ENCODE peak calls at places on chromosomes 6 and 20, in six cellular contexts. P, U, D, H, T and K are unnamed samples.

GRCh38 chr6:27753668-27754407 is 158.4 kb downstream of the OR2B2 start:
- DNase-seq in T (peak), U (peak), P (peak), H (peak), D (peak), K (peak)

GRCh38 chr6:27882624-27883023 is 29.6 kb downstream of the OR2B2 start:
- DNase-seq in H (no peak), U (no peak), T (no peak), D (no peak), P (no peak), K (no peak)

GRCh38 chr6:5054427-5054873 is 30.7 kb upstream of the PPP1R3G start:
- DNase-seq in H (no peak), P (no peak), U (no peak), T (no peak), D (no peak), K (peak)

GRCh38 chr20:37573626-37574198 is 46.0 kb upstream of the BLCAP start:
- DNase-seq in U (no peak), D (no peak), P (no peak), T (no peak), H (no peak), K (no peak)

GRCh38 chr6:163568275-163568674 is 153.8 kb downstream of the QKI start:
- DNase-seq in D (no peak), T (no peak), H (no peak), U (no peak), P (no peak), K (no peak)

GRCh38 chr20:3716195-3716834 is 3.9 kb upstream of the SIGLEC1 start:
- DNase-seq in T (no peak), D (peak), H (peak), U (peak), P (peak), K (peak)

GRCh38 chr6:161393839-161394364 is 120.0 kb upstream of the AGPAT4 start:
- DNase-seq in U (peak), P (peak), T (peak), D (peak), H (peak), K (peak)

GRCh38 chr6:167341665-167342655 is 17.1 kb downstream of the TTLL2 start:
- DNase-seq in D (no peak), P (no peak), T (no peak), U (no peak), H (peak), K (no peak)

GRCh38 chr6:27871919-27872633 is 40.1 kb downstream of the OR2B2 start:
- DNase-seq in U (peak), P (no peak), T (peak), H (no peak), D (peak), K (peak)

GRCh38 chr20:63289311-63290135 is 3.5 kb upstream of the COL20A1 start:
- DNase-seq in P (no peak), D (no peak), H (no peak), U (no peak), T (no peak), K (no peak)

DNA sequence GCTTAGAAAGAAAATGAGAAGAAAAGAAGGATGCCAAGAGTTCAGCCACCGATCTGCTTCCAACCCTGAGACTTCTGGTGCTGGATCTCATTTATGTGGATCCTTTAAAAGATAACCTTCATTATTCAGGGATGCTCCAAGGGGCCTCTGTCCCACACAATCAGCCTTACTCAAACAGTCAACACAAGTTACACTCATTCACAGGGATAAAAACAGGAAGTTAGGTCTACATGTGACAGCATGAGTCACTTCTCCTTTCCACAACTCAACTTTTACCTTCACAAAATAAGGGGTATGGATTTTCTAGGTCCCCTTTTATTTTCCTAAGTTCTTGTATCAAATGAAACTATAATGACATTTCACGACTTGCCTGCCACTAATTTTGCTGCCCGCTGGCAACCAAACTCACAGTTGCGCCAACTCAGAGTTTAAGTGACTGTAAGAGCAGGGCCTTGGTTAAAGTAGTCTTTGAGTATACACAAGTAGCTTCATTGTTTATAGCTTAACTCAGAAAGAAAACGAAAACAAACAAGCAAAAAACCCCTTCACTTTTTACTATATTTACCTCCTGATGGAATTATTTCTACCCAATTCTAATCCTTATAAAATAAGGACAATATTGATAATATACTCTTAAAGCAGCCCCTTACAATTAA is 278.8 kb upstream of the RUNX2 start:
- DNase-seq in U (no peak), H (peak), P (no peak), T (no peak), D (peak), K (peak)
- TF ChIP-seq MYC in U (no peak), H (no peak), P (no peak), T (no peak), D (peak), K (no peak)

GRCh38 chr6:73969982-73970960 is 274.3 kb downstream of the CD109 start:
- DNase-seq in P (peak), U (peak), D (peak), H (peak), T (no peak), K (peak)
- TF ChIP-seq CTCF in P (peak), U (peak), D (peak), H (peak), T (peak), K (peak)

GRCh38 chr6:14372738-14373484 is 255.3 kb downstream of the CD83 start:
- DNase-seq in T (no peak), H (no peak), U (no peak), D (no peak), P (peak), K (no peak)
- TF ChIP-seq MYC in T (no peak), H (no peak), U (no peak), D (no peak), P (no peak), K (no peak)

GRCh38 chr6:39791850-39792500 is at the start of gene DAAM2:
- DNase-seq in D (no peak), T (no peak), U (no peak), H (no peak), P (no peak), K (peak)
- TF ChIP-seq CTCF in D (no peak), T (no peak), U (peak), H (no peak), P (no peak), K (no peak)

DNA sequence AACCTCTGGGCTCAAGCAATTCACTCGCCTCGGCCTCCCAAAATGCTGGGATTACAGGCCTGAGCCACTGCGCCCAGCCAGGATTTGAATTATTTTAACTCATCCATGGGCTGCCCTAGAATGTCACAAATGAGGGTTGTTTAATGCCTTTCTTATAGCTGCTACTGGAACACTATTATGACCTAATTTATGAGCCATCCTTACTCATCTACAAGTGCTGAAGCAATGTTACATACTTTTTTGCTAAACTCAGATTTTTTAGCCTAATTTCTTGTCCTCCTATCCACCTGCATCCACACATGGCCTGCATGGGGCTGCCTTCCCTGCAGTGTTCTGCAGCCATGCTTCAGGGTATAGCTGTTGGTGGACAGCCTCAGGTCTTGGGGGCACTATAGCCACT is 59.9 kb downstream of the RTN4IP1 start:
- DNase-seq in D (no peak), H (no peak), T (no peak), P (no peak), U (no peak), K (no peak)
- TF ChIP-seq MYC in D (no peak), H (no peak), T (no peak), P (no peak), U (no peak), K (no peak)

GRCh38 chr6:85660181-85660611 is 17.5 kb upstream of the SYNCRIP start:
- DNase-seq in P (no peak), T (no peak), D (no peak), U (peak), H (peak), K (no peak)
- TF ChIP-seq CTCF in P (peak), T (no peak), D (no peak), U (no peak), H (peak), K (no peak)